ENCODE peak calls at places on chromosomes 11 and 22, in four cellular contexts. Q, F, W and E are unnamed samples.

GRCh38 chr11:3949132-3949531 is 93.7 kb downstream of the STIM1 start:
- DNase-seq in Q (no peak), F (no peak), W (no peak), E (no peak)

GRCh38 chr22:35634015-35634414 is 14.2 kb upstream of the APOL6 start:
- DNase-seq in Q (no peak), F (no peak), W (no peak), E (no peak)

GRCh38 chr11:60978546-60979380 is 7.3 kb downstream of the CD6 start:
- DNase-seq in Q (no peak), F (no peak), W (no peak), E (no peak)

GRCh38 chr11:124339671-124340447 is 19.9 kb upstream of the OR8D2 start:
- DNase-seq in Q (no peak), F (no peak), W (no peak), E (no peak)

GRCh38 chr11:18769802-18770456 is 21.7 kb downstream of the PTPN5 start:
- DNase-seq in Q (no peak), F (no peak), W (no peak), E (no peak)

GRCh38 chr11:13098067-13098466 is 89.0 kb downstream of the RASSF10 start:
- DNase-seq in Q (no peak), F (no peak), W (no peak), E (peak)

GRCh38 chr22:46464296-46464695 is 73.1 kb downstream of the CELSR1 start:
- DNase-seq in Q (no peak), F (no peak), W (no peak), E (no peak)

GRCh38 chr11:120055646-120056045 is 82.3 kb downstream of the TRIM29 start:
- DNase-seq in Q (no peak), F (no peak), W (no peak), E (no peak)

GRCh38 chr22:36143066-36143815 is 17.3 kb downstream of the APOL3 start:
- DNase-seq in Q (no peak), F (no peak), W (no peak), E (no peak)

GRCh38 chr11:11978792-11979486 is 29.5 kb downstream of the DKK3 start:
- DNase-seq in Q (no peak), F (no peak), W (no peak), E (no peak)

GRCh38 chr11:47394322-47395224 is 13.8 kb upstream of the SLC39A13 start:
- DNase-seq in Q (no peak), F (no peak), W (no peak), E (no peak)

GRCh38 chr11:21105196-21105917 is 436.0 kb downstream of the NELL1 start:
- DNase-seq in Q (no peak), F (no peak), W (no peak), E (no peak)